ENCODE peak calls at places on chromosomes 6 and 20, in six cellular contexts. One of them, this sample, is unnamed.

GRCh38 chr6:829646-830045 is 136.7 kb upstream of the EXOC2 start:
- DNase-seq in hepatocyte: no peak
- DNase-seq in HCT116: no peak
- DNase-seq in epithelial cell of esophagus: no peak
- DNase-seq in mucosa of descending colon: no peak
- DNase-seq in Calu3: no peak
- DNase-seq in this sample: no peak

GRCh38 chr6:46734867-46735719 is at the start of gene PLA2G7:
- DNase-seq in hepatocyte: peak; percentile 32
- DNase-seq in HCT116: no peak
- DNase-seq in epithelial cell of esophagus: peak; percentile 66
- DNase-seq in mucosa of descending colon: no peak
- DNase-seq in Calu3: peak; percentile 57
- DNase-seq in this sample: peak; percentile 38

GRCh38 chr20:41329435-41330342 is 10.9 kb upstream of the LPIN3 start:
- DNase-seq in hepatocyte: peak; percentile 74
- DNase-seq in HCT116: peak; percentile 26
- DNase-seq in epithelial cell of esophagus: peak; percentile 95
- DNase-seq in mucosa of descending colon: peak; percentile 51
- DNase-seq in Calu3: peak; percentile 41
- DNase-seq in this sample: no peak

GRCh38 chr20:31704225-31705119 is 18.2 kb downstream of the BCL2L1 start:
- DNase-seq in hepatocyte: peak; percentile 92
- DNase-seq in HCT116: peak; percentile 93
- DNase-seq in epithelial cell of esophagus: peak; percentile 98
- DNase-seq in mucosa of descending colon: peak; percentile 90
- DNase-seq in Calu3: peak; percentile 97
- DNase-seq in this sample: no peak

GRCh38 chr6:167709196-167709595 is 117.5 kb upstream of the AFDN start:
- DNase-seq in hepatocyte: no peak
- DNase-seq in HCT116: no peak
- DNase-seq in epithelial cell of esophagus: no peak
- DNase-seq in mucosa of descending colon: no peak
- DNase-seq in Calu3: no peak
- DNase-seq in this sample: no peak

GRCh38 chr20:49479785-49480184 is 2.7 kb downstream of the KCNB1 start:
- DNase-seq in hepatocyte: no peak
- DNase-seq in HCT116: no peak
- DNase-seq in epithelial cell of esophagus: no peak
- DNase-seq in mucosa of descending colon: no peak
- DNase-seq in Calu3: no peak
- DNase-seq in this sample: no peak

GRCh38 chr6:73983367-73983766 is 287.4 kb downstream of the CD109 start:
- DNase-seq in hepatocyte: no peak
- DNase-seq in HCT116: no peak
- DNase-seq in epithelial cell of esophagus: no peak
- DNase-seq in mucosa of descending colon: no peak
- DNase-seq in Calu3: no peak
- DNase-seq in this sample: no peak

GRCh38 chr20:4150095-4150492 is 134.7 kb upstream of the RNF24 start:
- DNase-seq in hepatocyte: peak; percentile 58
- DNase-seq in HCT116: no peak
- DNase-seq in epithelial cell of esophagus: peak; percentile 28
- DNase-seq in mucosa of descending colon: no peak
- DNase-seq in Calu3: no peak
- DNase-seq in this sample: no peak

GRCh38 chr20:1467355-1468116 is 887 bp upstream of the NSFL1C start:
- DNase-seq in hepatocyte: peak; percentile 52
- DNase-seq in HCT116: no peak
- DNase-seq in epithelial cell of esophagus: no peak
- DNase-seq in mucosa of descending colon: peak; percentile 59
- DNase-seq in Calu3: peak; percentile 72
- DNase-seq in this sample: no peak

GRCh38 chr6:55794136-55794812 is 81.1 kb downstream of the BMP5 start:
- DNase-seq in hepatocyte: no peak
- DNase-seq in HCT116: no peak
- DNase-seq in epithelial cell of esophagus: peak; percentile 65
- DNase-seq in mucosa of descending colon: no peak
- DNase-seq in Calu3: no peak
- DNase-seq in this sample: no peak

GRCh38 chr6:41713161-41713649 is 22.2 kb downstream of the TFEB start:
- DNase-seq in hepatocyte: no peak
- DNase-seq in HCT116: no peak
- DNase-seq in epithelial cell of esophagus: peak; percentile 88
- DNase-seq in mucosa of descending colon: no peak
- DNase-seq in Calu3: peak; percentile 85
- DNase-seq in this sample: no peak

GRCh38 chr6:39430968-39431523 is 108.5 kb upstream of the KCNK16 start:
- DNase-seq in hepatocyte: peak; percentile 50
- DNase-seq in HCT116: no peak
- DNase-seq in epithelial cell of esophagus: peak; percentile 28
- DNase-seq in mucosa of descending colon: peak; percentile 63
- DNase-seq in Calu3: peak; percentile 73
- DNase-seq in this sample: no peak

GRCh38 chr6:54747955-54748354 is 98.6 kb upstream of the FAM83B start:
- DNase-seq in hepatocyte: no peak
- DNase-seq in HCT116: no peak
- DNase-seq in epithelial cell of esophagus: peak; percentile 48
- DNase-seq in mucosa of descending colon: no peak
- DNase-seq in Calu3: no peak
- DNase-seq in this sample: no peak

GRCh38 chr6:129630606-129631005 is 79.4 kb downstream of the ARHGAP18 start:
- DNase-seq in hepatocyte: no peak
- DNase-seq in HCT116: no peak
- DNase-seq in epithelial cell of esophagus: no peak
- DNase-seq in mucosa of descending colon: no peak
- DNase-seq in Calu3: no peak
- DNase-seq in this sample: no peak

GRCh38 chr6:24223131-24223715 is 97.2 kb downstream of the NRSN1 start:
- DNase-seq in hepatocyte: no peak
- DNase-seq in HCT116: peak; percentile 12
- DNase-seq in epithelial cell of esophagus: no peak
- DNase-seq in mucosa of descending colon: no peak
- DNase-seq in Calu3: no peak
- DNase-seq in this sample: no peak

GRCh38 chr6:108242259-108242658 is 18.6 kb downstream of the SNX3 start:
- DNase-seq in hepatocyte: no peak
- DNase-seq in HCT116: no peak
- DNase-seq in epithelial cell of esophagus: no peak
- DNase-seq in mucosa of descending colon: no peak
- DNase-seq in Calu3: no peak
- DNase-seq in this sample: no peak

GRCh38 chr6:163170294-163170883 is 244.1 kb upstream of the QKI start:
- DNase-seq in hepatocyte: no peak
- DNase-seq in HCT116: no peak
- DNase-seq in epithelial cell of esophagus: peak; percentile 6
- DNase-seq in mucosa of descending colon: no peak
- DNase-seq in Calu3: peak; percentile 30
- DNase-seq in this sample: no peak

GRCh38 chr20:17969276-17969883 is 562 bp downstream of the MGME1 start:
- DNase-seq in hepatocyte: peak; percentile 39
- DNase-seq in HCT116: no peak
- DNase-seq in epithelial cell of esophagus: peak; percentile 66
- DNase-seq in mucosa of descending colon: peak; percentile 73
- DNase-seq in Calu3: no peak
- DNase-seq in this sample: no peak

GRCh38 chr6:142009647-142010046 is 123.1 kb upstream of the GJE1 start:
- DNase-seq in hepatocyte: no peak
- DNase-seq in HCT116: peak; percentile 98
- DNase-seq in epithelial cell of esophagus: no peak
- DNase-seq in mucosa of descending colon: no peak
- DNase-seq in Calu3: peak; percentile 24
- DNase-seq in this sample: no peak

GRCh38 chr6:49606696-49607390 is 29.8 kb downstream of the RHAG start:
- DNase-seq in hepatocyte: peak; percentile 93
- DNase-seq in HCT116: peak; percentile 93
- DNase-seq in epithelial cell of esophagus: peak; percentile 87
- DNase-seq in mucosa of descending colon: peak; percentile 47
- DNase-seq in Calu3: peak; percentile 42
- DNase-seq in this sample: peak; percentile 25

GRCh38 chr6:10884245-10884972 is 2.4 kb upstream of the SYCP2L start:
- DNase-seq in hepatocyte: no peak
- DNase-seq in HCT116: no peak
- DNase-seq in epithelial cell of esophagus: no peak
- DNase-seq in mucosa of descending colon: no peak
- DNase-seq in Calu3: no peak
- DNase-seq in this sample: no peak

GRCh38 chr6:146909886-146910285 is 294.3 kb upstream of the STXBP5 start:
- DNase-seq in hepatocyte: no peak
- DNase-seq in HCT116: no peak
- DNase-seq in epithelial cell of esophagus: no peak
- DNase-seq in mucosa of descending colon: no peak
- DNase-seq in Calu3: no peak
- DNase-seq in this sample: no peak

GRCh38 chr6:161835426-161836029 is 561.7 kb upstream of the AGPAT4 start:
- DNase-seq in hepatocyte: no peak
- DNase-seq in HCT116: no peak
- DNase-seq in epithelial cell of esophagus: no peak
- DNase-seq in mucosa of descending colon: no peak
- DNase-seq in Calu3: no peak
- DNase-seq in this sample: no peak

GRCh38 chr6:161837449-161837735 is 563.5 kb upstream of the AGPAT4 start:
- DNase-seq in hepatocyte: no peak
- DNase-seq in HCT116: no peak
- DNase-seq in epithelial cell of esophagus: no peak
- DNase-seq in mucosa of descending colon: no peak
- DNase-seq in Calu3: no peak
- DNase-seq in this sample: no peak

GRCh38 chr6:161837854-161838253 is 564.0 kb upstream of the AGPAT4 start:
- DNase-seq in hepatocyte: no peak
- DNase-seq in HCT116: no peak
- DNase-seq in epithelial cell of esophagus: no peak
- DNase-seq in mucosa of descending colon: no peak
- DNase-seq in Calu3: no peak
- DNase-seq in this sample: no peak

GRCh38 chr6:161838306-161839035 is 564.6 kb upstream of the AGPAT4 start:
- DNase-seq in hepatocyte: no peak
- DNase-seq in HCT116: no peak
- DNase-seq in epithelial cell of esophagus: no peak
- DNase-seq in mucosa of descending colon: peak; percentile 27
- DNase-seq in Calu3: no peak
- DNase-seq in this sample: no peak

GRCh38 chr6:161836643-161837448 is 563.0 kb upstream of the AGPAT4 start:
- DNase-seq in hepatocyte: peak; percentile 16
- DNase-seq in HCT116: peak; percentile 7
- DNase-seq in epithelial cell of esophagus: no peak
- DNase-seq in mucosa of descending colon: peak; percentile 23
- DNase-seq in Calu3: peak; percentile 8
- DNase-seq in this sample: no peak
- TF ChIP-seq CTCF in hepatocyte: peak; percentile 62
- TF ChIP-seq CTCF in HCT116: peak; percentile 65
- TF ChIP-seq CTCF in epithelial cell of esophagus: no peak
- TF ChIP-seq CTCF in mucosa of descending colon: no peak
- TF ChIP-seq CTCF in Calu3: no peak
- TF ChIP-seq CTCF in this sample: peak; percentile 59

DNA sequence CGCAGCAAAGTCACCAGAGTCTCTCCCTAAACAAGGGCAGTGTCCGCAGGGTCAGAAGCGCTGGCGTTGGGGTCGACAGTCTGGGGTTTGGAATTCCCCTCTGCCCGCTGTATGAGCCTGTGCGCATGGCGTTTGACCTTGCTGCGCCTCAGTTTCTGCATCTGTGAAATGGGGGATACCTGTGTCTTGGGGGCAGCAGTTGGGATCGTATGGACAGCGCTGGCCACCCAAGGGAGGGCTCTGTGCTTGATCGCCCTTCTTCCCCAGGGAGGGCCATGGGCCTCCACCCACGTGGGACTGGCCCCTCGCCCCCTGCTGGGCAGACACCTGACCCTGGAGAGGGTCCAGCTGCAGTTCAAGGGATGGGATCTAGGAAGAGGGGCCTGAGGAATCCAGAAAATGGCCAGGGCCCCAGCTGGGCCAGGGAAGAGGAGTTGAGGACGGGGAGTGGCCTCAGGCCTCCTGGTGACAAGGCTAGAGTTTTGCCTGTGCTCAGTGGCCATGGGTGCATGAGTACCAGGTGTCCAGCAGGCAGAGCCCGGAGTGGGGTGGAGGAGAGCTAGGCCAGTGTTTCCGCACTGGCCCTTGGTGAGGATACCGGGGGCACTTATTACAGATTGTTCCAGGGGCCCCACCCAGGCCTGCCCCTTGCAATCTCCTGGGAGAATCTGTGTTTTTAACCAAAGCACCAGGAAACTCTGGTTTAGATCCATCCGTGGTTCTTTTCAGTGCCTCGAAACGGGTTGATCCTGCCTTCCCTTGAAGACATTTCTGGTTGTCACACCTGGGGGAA is 26.3 kb upstream of the PHACTR3 start:
- DNase-seq in hepatocyte: no peak
- DNase-seq in HCT116: no peak
- DNase-seq in epithelial cell of esophagus: no peak
- DNase-seq in mucosa of descending colon: no peak
- DNase-seq in Calu3: no peak
- DNase-seq in this sample: no peak
- TF ChIP-seq CTCF in hepatocyte: no peak
- TF ChIP-seq CTCF in HCT116: no peak
- TF ChIP-seq CTCF in epithelial cell of esophagus: no peak
- TF ChIP-seq CTCF in mucosa of descending colon: no peak
- TF ChIP-seq CTCF in Calu3: no peak
- TF ChIP-seq CTCF in this sample: no peak

GRCh38 chr20:24489631-24490260 is 20.3 kb downstream of the SYNDIG1 start:
- DNase-seq in hepatocyte: no peak
- DNase-seq in HCT116: no peak
- DNase-seq in epithelial cell of esophagus: no peak
- DNase-seq in mucosa of descending colon: no peak
- DNase-seq in Calu3: no peak
- DNase-seq in this sample: no peak
- TF ChIP-seq CTCF in hepatocyte: no peak
- TF ChIP-seq CTCF in HCT116: no peak
- TF ChIP-seq CTCF in epithelial cell of esophagus: no peak
- TF ChIP-seq CTCF in mucosa of descending colon: no peak
- TF ChIP-seq CTCF in Calu3: no peak
- TF ChIP-seq CTCF in this sample: no peak

DNA sequence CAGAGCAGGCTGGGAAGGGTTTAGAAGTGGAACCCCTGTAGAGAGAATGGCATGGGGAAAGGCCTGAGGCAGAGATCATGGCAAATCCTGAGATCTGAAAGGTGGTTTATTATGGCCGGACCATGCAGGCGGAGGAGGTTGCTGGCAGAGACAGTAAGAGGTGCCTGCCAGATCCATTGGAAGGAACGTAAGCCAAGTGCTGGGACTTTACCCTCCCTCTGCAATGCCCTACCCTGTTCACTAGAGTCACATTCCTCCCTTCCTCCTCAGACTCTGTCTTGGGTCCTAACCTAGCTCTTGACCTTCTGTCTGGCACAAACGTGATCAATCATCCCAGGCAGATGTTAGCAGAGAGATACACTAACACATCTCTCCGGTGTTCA is 66.4 kb upstream of the SLC22A23 start:
- DNase-seq in hepatocyte: no peak
- DNase-seq in HCT116: no peak
- DNase-seq in epithelial cell of esophagus: no peak
- DNase-seq in mucosa of descending colon: peak; percentile 55
- DNase-seq in Calu3: no peak
- DNase-seq in this sample: no peak
- TF ChIP-seq CTCF in hepatocyte: no peak
- TF ChIP-seq CTCF in HCT116: no peak
- TF ChIP-seq CTCF in epithelial cell of esophagus: no peak
- TF ChIP-seq CTCF in mucosa of descending colon: no peak
- TF ChIP-seq CTCF in Calu3: no peak
- TF ChIP-seq CTCF in this sample: no peak